ENCODE peak calls at places on chromosomes 3 and 15, in five cellular contexts. K, G, Q, A and Z are unnamed samples.

GRCh38 chr3:160187288-160187687 is 37.9 kb upstream of the C3orf80 start:
- DNase-seq in K (no peak), G (no peak), Q (no peak), A (no peak), Z (no peak)

GRCh38 chr15:23420806-23421575 is 26.1 kb downstream of the GOLGA6L2 start:
- DNase-seq in K (no peak), G (no peak), Q (no peak), A (peak; percentile 9), Z (no peak)

GRCh38 chr15:74563442-74563841 is 22.4 kb downstream of the ARID3B start:
- DNase-seq in K (no peak), G (no peak), Q (no peak), A (no peak), Z (no peak)

GRCh38 chr15:43185161-43186002 is at the start of gene CCNDBP1:
- DNase-seq in K (peak; percentile 72), G (peak; percentile 93), Q (peak; percentile 76), A (peak; percentile 72), Z (peak; percentile 51)

GRCh38 chr15:28114721-28115622 is 15.9 kb upstream of the OCA2 start:
- DNase-seq in K (no peak), G (no peak), Q (no peak), A (no peak), Z (no peak)

GRCh38 chr3:45567730-45568172 is 26.8 kb upstream of the LIMD1 start:
- DNase-seq in K (no peak), G (peak; percentile 48), Q (no peak), A (no peak), Z (no peak)

GRCh38 chr3:50274371-50275104 is 4.3 kb upstream of the LSMEM2 start:
- DNase-seq in K (peak; percentile 74), G (peak; percentile 65), Q (peak; percentile 20), A (peak; percentile 67), Z (no peak)

GRCh38 chr15:75661041-75661778 is 13.5 kb downstream of the SNX33 start:
- DNase-seq in K (no peak), G (no peak), Q (no peak), A (peak; percentile 91), Z (peak; percentile 84)

GRCh38 chr3:39154323-39155021 is 1.1 kb upstream of the CSRNP1 start:
- DNase-seq in K (peak; percentile 58), G (no peak), Q (no peak), A (no peak), Z (no peak)

GRCh38 chr3:115855911-115856310 is 232.6 kb downstream of the GAP43 start:
- DNase-seq in K (no peak), G (no peak), Q (no peak), A (peak; percentile 60), Z (no peak)

GRCh38 chr3:48399387-48400172 is 27.6 kb downstream of the FBXW12 start:
- DNase-seq in K (no peak), G (no peak), Q (no peak), A (no peak), Z (no peak)

GRCh38 chr15:55587321-55588069 is 650 bp downstream of the PYGO1 start:
- DNase-seq in K (peak; percentile 33), G (peak; percentile 31), Q (no peak), A (peak; percentile 53), Z (peak; percentile 3)

GRCh38 chr3:183142199-183142598 is 20.3 kb downstream of the LAMP3 start:
- DNase-seq in K (no peak), G (no peak), Q (no peak), A (no peak), Z (no peak)

GRCh38 chr3:143849854-143850549 is 1.7 kb upstream of the SLC9A9 start:
- DNase-seq in K (no peak), G (no peak), Q (no peak), A (peak; percentile 97), Z (peak; percentile 65)

GRCh38 chr15:44195151-44195740 is at the start of gene FRMD5:
- DNase-seq in K (peak; percentile 92), G (peak; percentile 83), Q (peak; percentile 88), A (peak; percentile 96), Z (peak; percentile 85)

GRCh38 chr3:37200141-37200540 is 25.8 kb upstream of the LRRFIP2 start:
- DNase-seq in K (no peak), G (no peak), Q (no peak), A (no peak), Z (no peak)

GRCh38 chr3:123218990-123219389 is 17.2 kb downstream of the SEC22A start:
- DNase-seq in K (no peak), G (no peak), Q (no peak), A (no peak), Z (no peak)

GRCh38 chr3:142916611-142917010 is 27.7 kb upstream of the PCOLCE2 start:
- DNase-seq in K (no peak), G (no peak), Q (no peak), A (no peak), Z (no peak)

GRCh38 chr3:23165571-23165970 is 37.6 kb upstream of the UBE2E2 start:
- DNase-seq in K (no peak), G (no peak), Q (no peak), A (no peak), Z (no peak)

GRCh38 chr15:39301589-39301999 is 279.3 kb upstream of the THBS1 start:
- DNase-seq in K (no peak), G (no peak), Q (no peak), A (peak; percentile 95), Z (peak; percentile 91)

GRCh38 chr3:187870360-187871203 is 125.3 kb upstream of the BCL6 start:
- DNase-seq in K (no peak), G (no peak), Q (no peak), A (no peak), Z (no peak)

GRCh38 chr3:55877703-55878102 is 390.6 kb upstream of the WNT5A start:
- DNase-seq in K (no peak), G (no peak), Q (no peak), A (no peak), Z (no peak)

GRCh38 chr3:195171093-195171873 is 99.7 kb downstream of the XXYLT1 start:
- DNase-seq in K (no peak), G (no peak), Q (no peak), A (no peak), Z (no peak)

GRCh38 chr3:76438971-76439370 is 600.9 kb upstream of the ROBO2 start:
- DNase-seq in K (no peak), G (no peak), Q (no peak), A (peak; percentile 60), Z (no peak)

GRCh38 chr15:60138397-60138968 is 134.4 kb downstream of the FOXB1 start:
- DNase-seq in K (no peak), G (no peak), Q (no peak), A (no peak), Z (no peak)

GRCh38 chr3:131388400-131388799 is 6.8 kb downstream of the NUDT16 start:
- DNase-seq in K (no peak), G (no peak), Q (no peak), A (no peak), Z (no peak)

GRCh38 chr3:87002346-87002745 is 11.4 kb upstream of the VGLL3 start:
- DNase-seq in K (no peak), G (no peak), Q (no peak), A (no peak), Z (no peak)

GRCh38 chr3:4712109-4712508 is 219.0 kb downstream of the ITPR1 start:
- DNase-seq in K (no peak), G (no peak), Q (peak; percentile 64), A (peak; percentile 62), Z (no peak)